ENCODE peak calls at places on chromosomes 11 and 22, in six cellular contexts. H, O, M, Q, S and J are unnamed samples.

GRCh38 chr11:17734986-17735822 is 623 bp downstream of the KCNC1 start:
- DNase-seq in H (peak), O (peak), M (peak), Q (peak), S (no peak), J (peak)

GRCh38 chr11:117984471-117984870 is 1.7 kb upstream of the IL10RA start:
- DNase-seq in H (peak), O (no peak), M (no peak), Q (no peak), S (no peak), J (no peak)

GRCh38 chr11:101474666-101475065 is 109.1 kb downstream of the TRPC6 start:
- DNase-seq in H (no peak), O (no peak), M (no peak), Q (no peak), S (no peak), J (no peak)

GRCh38 chr22:37231406-37232139 is 12.5 kb downstream of the RAC2 start:
- DNase-seq in H (no peak), O (no peak), M (no peak), Q (no peak), S (no peak), J (no peak)

GRCh38 chr11:129637473-129637872 is 178.2 kb upstream of the TMEM45B start:
- DNase-seq in H (peak), O (peak), M (no peak), Q (no peak), S (no peak), J (no peak)

GRCh38 chr11:63556404-63556803 is 6.8 kb downstream of the PLAAT2 start:
- DNase-seq in H (no peak), O (no peak), M (peak), Q (no peak), S (no peak), J (no peak)

GRCh38 chr11:2399488-2400068 is 972 bp upstream of the TSSC4 start:
- DNase-seq in H (no peak), O (no peak), M (peak), Q (peak), S (no peak), J (no peak)

GRCh38 chr11:34411786-34412185 is 26.9 kb upstream of the CAT start:
- DNase-seq in H (no peak), O (no peak), M (no peak), Q (no peak), S (no peak), J (no peak)

GRCh38 chr11:45856044-45856468 is 8.8 kb downstream of the CRY2 start:
- DNase-seq in H (peak), O (peak), M (no peak), Q (no peak), S (no peak), J (no peak)

GRCh38 chr11:75105462-75105925 is 8.8 kb upstream of the OR2AT4 start:
- DNase-seq in H (no peak), O (no peak), M (peak), Q (no peak), S (peak), J (peak)

GRCh38 chr11:118003021-118003423 is 16.8 kb downstream of the IL10RA start:
- DNase-seq in H (no peak), O (no peak), M (no peak), Q (no peak), S (no peak), J (no peak)

GRCh38 chr11:119155733-119156492 is 7.1 kb downstream of the ABCG4 start:
- DNase-seq in H (no peak), O (no peak), M (peak), Q (no peak), S (no peak), J (no peak)

GRCh38 chr22:50576070-50576469 is 2.2 kb downstream of the CPT1B start:
- DNase-seq in H (peak), O (peak), M (peak), Q (peak), S (no peak), J (no peak)

GRCh38 chr22:29400576-29400975 is 12.2 kb upstream of the AP1B1 start:
- DNase-seq in H (no peak), O (no peak), M (no peak), Q (no peak), S (no peak), J (no peak)

GRCh38 chr22:42313804-42314581 is 43.5 kb upstream of the TCF20 start:
- DNase-seq in H (peak), O (peak), M (peak), Q (peak), S (peak), J (peak)

GRCh38 chr11:10657308-10658271 is 36.0 kb downstream of the IRAG1 start:
- DNase-seq in H (peak), O (peak), M (no peak), Q (no peak), S (no peak), J (no peak)

GRCh38 chr22:37426532-37427127 is 649 bp downstream of the ELFN2 start:
- DNase-seq in H (no peak), O (no peak), M (no peak), Q (no peak), S (no peak), J (no peak)

GRCh38 chr11:121467965-121468364 is 15.2 kb upstream of the SORL1-AS1 start:
- DNase-seq in H (no peak), O (no peak), M (no peak), Q (no peak), S (no peak), J (no peak)

GRCh38 chr22:19079691-19080090 is 42.5 kb downstream of the DGCR2 start:
- DNase-seq in H (no peak), O (no peak), M (no peak), Q (no peak), S (no peak), J (no peak)

GRCh38 chr22:37535159-37535558 is 15.9 kb upstream of the CARD10 start:
- DNase-seq in H (no peak), O (no peak), M (no peak), Q (no peak), S (no peak), J (no peak)

GRCh38 chr11:111378773-111379499 is at the start of gene POU2AF1:
- DNase-seq in H (no peak), O (peak), M (peak), Q (no peak), S (no peak), J (no peak)

GRCh38 chr11:112734207-112734606 is 227.0 kb upstream of the NCAM1 start:
- DNase-seq in H (peak), O (peak), M (peak), Q (no peak), S (no peak), J (peak)

GRCh38 chr11:36300651-36301050 is 4.6 kb downstream of the PRR5L start:
- DNase-seq in H (no peak), O (peak), M (no peak), Q (no peak), S (no peak), J (no peak)

DNA sequence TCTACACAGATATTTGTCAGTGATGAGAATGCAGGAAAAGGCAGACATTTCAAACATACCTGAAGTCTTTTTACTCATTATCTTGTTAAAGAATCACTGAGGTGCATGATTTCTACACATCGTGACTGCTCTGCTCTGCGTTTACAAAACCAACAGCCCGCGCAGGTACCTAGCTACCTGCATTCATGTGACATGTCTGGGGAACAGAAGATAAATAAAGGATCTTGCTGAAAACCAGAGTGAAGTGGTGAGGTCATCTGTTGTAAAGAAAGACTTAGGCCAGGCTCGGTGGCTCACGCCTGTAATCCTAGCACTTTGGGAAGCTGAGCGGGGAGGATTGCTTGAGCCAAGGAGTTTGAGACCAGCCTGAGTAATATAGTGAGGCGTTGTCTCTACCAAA is 15.7 kb downstream of the ASPHD2 start:
- DNase-seq in H (no peak), O (no peak), M (no peak), Q (peak), S (no peak), J (no peak)
- H4K91ac ChIP-seq in H (no peak), O (no peak), M (no peak), Q (peak), S (no peak), J (no peak)

DNA sequence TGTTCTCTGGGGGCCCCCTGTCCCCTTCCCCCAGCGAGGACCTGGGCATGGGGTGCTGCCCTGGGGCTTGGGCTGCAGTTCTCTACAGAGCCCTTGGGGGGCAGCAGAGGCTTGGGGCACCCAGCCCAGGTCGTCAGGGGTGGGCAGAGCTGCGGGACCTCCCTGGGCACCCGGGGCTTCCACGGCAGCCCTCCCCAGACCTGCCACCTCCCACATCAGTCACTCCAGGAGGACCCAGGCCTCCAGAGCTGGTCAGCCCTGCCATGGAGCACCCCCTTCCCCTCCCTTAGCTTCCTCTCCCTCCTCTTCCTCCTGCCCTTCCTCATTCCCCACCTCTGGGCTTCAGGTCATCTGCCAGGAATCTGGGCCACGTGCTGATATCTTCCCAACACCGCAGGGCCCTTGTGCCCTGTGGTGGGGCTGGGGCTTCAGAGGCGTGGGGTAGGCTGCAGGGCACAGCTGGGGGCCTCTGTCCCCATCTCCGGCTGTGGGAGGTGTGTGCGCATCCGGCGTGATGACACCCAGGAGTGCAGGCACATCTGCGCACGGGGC is 5.8 kb downstream of the TSPAN4 start:
- DNase-seq in H (peak), O (no peak), M (peak), Q (no peak), S (no peak), J (no peak)
- H4K91ac ChIP-seq in H (peak), O (no peak), M (no peak), Q (no peak), S (no peak), J (peak)

GRCh38 chr11:12499071-12499470 is 121.7 kb downstream of the PARVA start:
- DNase-seq in H (no peak), O (no peak), M (no peak), Q (peak), S (no peak), J (no peak)
- H4K91ac ChIP-seq in H (no peak), O (no peak), M (no peak), Q (no peak), S (no peak), J (no peak)

GRCh38 chr11:48005878-48006277 is 25.5 kb downstream of the PTPRJ start:
- DNase-seq in H (no peak), O (no peak), M (no peak), Q (no peak), S (no peak), J (peak)
- H4K91ac ChIP-seq in H (no peak), O (peak), M (no peak), Q (no peak), S (no peak), J (no peak)

GRCh38 chr11:92867913-92868619 is 101.4 kb upstream of the MTNR1B start:
- DNase-seq in H (no peak), O (no peak), M (no peak), Q (no peak), S (no peak), J (no peak)

GRCh38 chr11:92870241-92870826 is 99.1 kb upstream of the MTNR1B start:
- DNase-seq in H (no peak), O (peak), M (no peak), Q (no peak), S (no peak), J (no peak)

GRCh38 chr11:92866679-92867282 is 102.7 kb upstream of the MTNR1B start:
- DNase-seq in H (no peak), O (no peak), M (no peak), Q (no peak), S (no peak), J (no peak)

GRCh38 chr11:92865352-92865751 is 104.1 kb upstream of the MTNR1B start:
- DNase-seq in H (peak), O (peak), M (no peak), Q (no peak), S (no peak), J (no peak)

GRCh38 chr11:92869716-92870115 is 99.7 kb upstream of the MTNR1B start:
- DNase-seq in H (no peak), O (no peak), M (no peak), Q (no peak), S (no peak), J (no peak)
- H4K91ac ChIP-seq in H (no peak), O (no peak), M (no peak), Q (no peak), S (no peak), J (no peak)

GRCh38 chr11:134409552-134410429 is 2.3 kb downstream of the B3GAT1 start:
- DNase-seq in H (no peak), O (no peak), M (no peak), Q (no peak), S (no peak), J (no peak)
- H4K91ac ChIP-seq in H (no peak), O (no peak), M (no peak), Q (no peak), S (no peak), J (no peak)

DNA sequence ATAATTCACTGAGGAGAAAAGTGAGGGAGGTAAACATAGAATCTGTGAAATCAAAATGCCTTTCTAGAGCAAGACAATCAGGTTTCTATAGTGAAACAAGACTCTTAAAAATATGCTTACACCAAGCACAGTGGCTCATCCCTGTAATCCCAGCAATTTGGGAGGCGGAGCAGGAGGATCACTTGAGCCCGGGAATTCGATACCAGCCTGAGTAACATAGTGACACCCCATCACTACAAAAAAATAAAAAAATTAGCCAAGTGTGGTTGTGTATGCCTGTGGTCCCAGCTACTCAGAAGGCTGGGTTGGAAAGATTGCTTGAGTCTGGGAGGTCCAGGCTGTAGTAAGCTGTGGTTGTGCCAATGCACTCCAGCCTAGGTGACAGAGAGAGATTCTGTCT is 43.2 kb upstream of the ME3 start:
- DNase-seq in H (no peak), O (no peak), M (no peak), Q (no peak), S (no peak), J (no peak)
- H4K91ac ChIP-seq in H (no peak), O (no peak), M (no peak), Q (peak), S (no peak), J (no peak)

GRCh38 chr22:46072981-46073682 is 77.2 kb upstream of the PPARA start:
- DNase-seq in H (peak), O (no peak), M (no peak), Q (no peak), S (no peak), J (no peak)
- H4K91ac ChIP-seq in H (no peak), O (peak), M (no peak), Q (no peak), S (no peak), J (no peak)

DNA sequence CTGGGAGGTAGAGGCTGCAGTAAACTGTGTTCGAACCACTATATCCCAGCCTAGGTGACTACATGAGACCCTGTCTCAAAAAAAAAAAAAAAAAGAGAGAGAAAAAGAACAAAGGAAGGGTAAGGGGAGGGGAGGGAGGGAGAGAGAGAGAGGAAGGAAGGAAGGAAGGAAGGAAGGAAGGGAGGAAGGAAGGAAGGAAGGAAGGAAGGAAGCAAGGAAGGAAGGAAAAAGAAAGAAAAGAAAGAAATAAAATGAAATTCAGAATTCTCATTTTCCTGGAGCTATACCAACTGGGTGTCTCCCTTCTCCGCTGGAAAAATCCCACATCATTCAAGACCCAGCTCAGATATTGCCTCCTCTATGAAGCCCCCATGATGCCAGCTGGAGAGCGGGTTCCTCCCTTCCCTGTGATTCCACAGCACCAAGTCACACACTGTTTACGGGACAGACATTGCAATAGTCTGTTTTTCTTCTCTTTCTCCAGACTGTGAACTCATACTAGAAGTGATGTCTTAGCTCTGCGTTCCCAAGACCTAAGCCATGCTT is 3.0 kb upstream of the PPFIA1 start:
- DNase-seq in H (no peak), O (no peak), M (no peak), Q (no peak), S (no peak), J (no peak)
- H4K91ac ChIP-seq in H (no peak), O (no peak), M (no peak), Q (no peak), S (no peak), J (no peak)